ENCODE peak calls at places on chromosome 16, in seven cellular contexts. N, V, D, Z, F, T and B are unnamed samples.

GRCh38 chr16:71311553-71312158 is 22.5 kb upstream of the CMTR2 start:
- DNase-seq in V (peak), T (no peak), N (no peak), F (no peak), D (no peak), Z (peak), B (no peak)

GRCh38 chr16:57084257-57084770 is 8.1 kb upstream of the CPNE2 start:
- DNase-seq in T (peak), N (peak), F (peak), D (peak), Z (peak), V (peak), B (peak)

GRCh38 chr16:4263504-4264436 is 9.1 kb downstream of the TFAP4 start:
- DNase-seq in D (no peak), N (no peak), T (no peak), V (no peak), Z (peak), F (peak), B (no peak)

GRCh38 chr16:1046271-1046955 is 26.1 kb upstream of the SSTR5 start:
- DNase-seq in D (no peak), F (no peak), T (no peak), Z (no peak), N (peak), V (no peak), B (no peak)

GRCh38 chr16:86319871-86320270 is 190.5 kb upstream of the FOXF1 start:
- DNase-seq in T (no peak), D (no peak), N (no peak), V (no peak), F (no peak), Z (no peak), B (no peak)

GRCh38 chr16:79175286-79176057 is 425.1 kb downstream of the MAF start:
- DNase-seq in F (no peak), Z (no peak), D (no peak), N (no peak), T (no peak), V (no peak), B (no peak)

GRCh38 chr16:69397821-69398521 is 12.2 kb upstream of the TERF2 start:
- DNase-seq in Z (peak), V (peak), F (peak), T (no peak), D (no peak), N (peak), B (peak)

GRCh38 chr16:5633845-5634440 is 536.3 kb upstream of the EEF2KMT start:
- DNase-seq in T (no peak), N (no peak), F (peak), Z (peak), V (peak), D (peak), B (no peak)

GRCh38 chr16:60642956-60643355 is 1393.3 kb downstream of the CDH8 start:
- DNase-seq in T (no peak), V (no peak), D (no peak), F (no peak), Z (no peak), N (no peak), B (no peak)

GRCh38 chr16:66344533-66345145 is 21.9 kb upstream of the CDH5 start:
- DNase-seq in D (peak), T (no peak), V (no peak), N (no peak), F (peak), Z (no peak), B (no peak)